ENCODE peak calls at places on chromosomes 3 and 15, in ten cellular contexts. C is midbrain; R is CD8-positive, alpha-beta T cell; A is NT2/D1; K is lower lobe of right lung; T is progenitor cell of endocrine pancreas; U is ovary; Q is dorsolateral prefrontal cortex; O is Ammon's horn; W is activated CD4-positive, alpha-beta T cell treated with anti-CD3 and anti-CD28 coated beads for 4 hours. X is an unnamed sample.
A peak's percentile ranks its signal among the peaks of the same experiment; 100 is the strongest.

GRCh38 chr15:77642793-77643430 is 10.2 kb upstream of the LINGO1 start:
- DNase-seq in C (no peak), R (no peak), A (no peak), K (no peak), T (no peak), U (no peak), Q (no peak), O (no peak), W (no peak), X (no peak)

GRCh38 chr3:115164374-115165221 is 17.5 kb upstream of the ZBTB20 start:
- DNase-seq in C (no peak), R (no peak), A (no peak), K (no peak), T (no peak), U (no peak), Q (no peak), O (no peak), W (no peak), X (no peak)

GRCh38 chr3:179063945-179064560 is 7.6 kb downstream of the ZMAT3 start:
- DNase-seq in C (no peak), R (no peak), A (no peak), K (no peak), T (no peak), U (no peak), Q (no peak), O (no peak), W (no peak), X (no peak)

GRCh38 chr3:70702132-70702531 is 389.7 kb upstream of the MDFIC2 start:
- DNase-seq in C (no peak), R (no peak), A (no peak), K (no peak), T (no peak), U (no peak), Q (no peak), O (no peak), W (no peak), X (no peak)

GRCh38 chr3:126546013-126546412 is 12.7 kb downstream of the C3orf22 start:
- DNase-seq in C (no peak), R (no peak), A (no peak), K (peak; percentile 4), T (peak; percentile 5), U (no peak), Q (no peak), O (no peak), W (no peak), X (no peak)

GRCh38 chr3:147937341-147937740 is 528.2 kb downstream of the ZIC1 start:
- DNase-seq in C (no peak), R (no peak), A (no peak), K (no peak), T (no peak), U (no peak), Q (no peak), O (no peak), W (no peak), X (no peak)

GRCh38 chr3:24166518-24166917 is 221.4 kb downstream of the NR1D2 start:
- DNase-seq in C (no peak), R (no peak), A (no peak), K (no peak), T (no peak), U (no peak), Q (no peak), O (no peak), W (no peak), X (no peak)

GRCh38 chr15:31004220-31004733 is 12.8 kb upstream of the MTMR10 start:
- DNase-seq in C (peak; percentile 7), R (no peak), A (peak; percentile 39), K (no peak), T (no peak), U (no peak), Q (no peak), O (peak; percentile 59), W (no peak), X (peak; percentile 62)

GRCh38 chr3:57951106-57951882 is 56.9 kb upstream of the FLNB start:
- DNase-seq in C (no peak), R (no peak), A (no peak), K (peak; percentile 57), T (no peak), U (peak; percentile 48), Q (peak; percentile 62), O (peak; percentile 59), W (no peak), X (no peak)

GRCh38 chr3:24227635-24228034 is 267.0 kb downstream of the THRB start:
- DNase-seq in C (no peak), R (no peak), A (no peak), K (no peak), T (no peak), U (no peak), Q (no peak), O (no peak), W (no peak), X (no peak)

GRCh38 chr3:175149675-175150074 is 290.5 kb downstream of the NAALADL2 start:
- DNase-seq in C (no peak), R (no peak), A (no peak), K (peak; percentile 52), T (no peak), U (no peak), Q (no peak), O (no peak), W (no peak), X (no peak)

GRCh38 chr15:63042879-63043340 is 363 bp downstream of the TPM1 start:
- DNase-seq in C (no peak), R (no peak), A (no peak), K (no peak), T (no peak), U (no peak), Q (no peak), O (no peak), W (no peak), X (no peak)

GRCh38 chr3:141240290-141241247 is 8.9 kb downstream of the PXYLP1 start:
- DNase-seq in C (no peak), R (no peak), A (no peak), K (no peak), T (no peak), U (no peak), Q (no peak), O (no peak), W (no peak), X (no peak)

GRCh38 chr3:187720337-187720670 is 17.9 kb upstream of the RTP2 start:
- DNase-seq in C (no peak), R (no peak), A (no peak), K (no peak), T (no peak), U (no peak), Q (no peak), O (no peak), W (no peak), X (no peak)